ENCODE peak calls at places on chromosomes 5 and 9, in six cellular contexts. D is A549, U is IMR-90, X is GM12878, O is K562, F is HepG2. J is an unnamed sample.

GRCh38 chr5:42991477-42992034 is 48.6 kb downstream of the ANXA2R start:
- DNase-seq in D (no peak), U (peak; percentile 24), X (no peak), O (no peak), F (no peak), J (no peak)

GRCh38 chr9:93461810-93462209 is 8.4 kb upstream of the FAM120AOS start:
- DNase-seq in D (no peak), U (no peak), X (no peak), O (no peak), F (no peak), J (no peak)

GRCh38 chr9:106622148-106622547 is 240.8 kb upstream of the ZNF462 start:
- DNase-seq in D (no peak), U (no peak), X (no peak), O (no peak), F (no peak), J (no peak)

GRCh38 chr9:94768766-94769165 is 42.3 kb downstream of the AOPEP start:
- DNase-seq in D (no peak), U (peak; percentile 53), X (no peak), O (no peak), F (no peak), J (no peak)

GRCh38 chr9:127065592-127065991 is 56.8 kb downstream of the ANGPTL2 start:
- DNase-seq in D (no peak), U (peak; percentile 96), X (no peak), O (no peak), F (no peak), J (no peak)

GRCh38 chr5:52521236-52521635 is 266.5 kb upstream of the ITGA1 start:
- DNase-seq in D (no peak), U (no peak), X (no peak), O (no peak), F (no peak), J (no peak)

GRCh38 chr9:129027685-129028191 is 393 bp downstream of the SH3GLB2 start:
- DNase-seq in D (peak; percentile 44), U (no peak), X (no peak), O (peak; percentile 63), F (peak; percentile 24), J (peak; percentile 49)

GRCh38 chr5:53419247-53419646 is 61.2 kb upstream of the FST start:
- DNase-seq in D (no peak), U (peak; percentile 93), X (no peak), O (no peak), F (no peak), J (no peak)

GRCh38 chr5:65721050-65721774 is 697 bp downstream of the SGTB start:
- DNase-seq in D (peak; percentile 45), U (peak; percentile 83), X (no peak), O (peak; percentile 16), F (peak; percentile 66), J (peak; percentile 51)

GRCh38 chr5:81750308-81751008 is 439 bp downstream of the SSBP2 start:
- DNase-seq in D (peak; percentile 26), U (no peak), X (no peak), O (no peak), F (no peak), J (peak; percentile 17)

GRCh38 chr5:80959768-80960442 is at the start of gene RASGRF2:
- DNase-seq in D (no peak), U (peak; percentile 44), X (no peak), O (no peak), F (peak; percentile 76), J (peak; percentile 67)

GRCh38 chr5:97297063-97297715 is 114.1 kb upstream of the RIOK2 start:
- DNase-seq in D (no peak), U (peak; percentile 23), X (peak; percentile 11), O (no peak), F (peak; percentile 70), J (peak; percentile 35)

GRCh38 chr9:132162764-132163456 is 1.1 kb downstream of the NTNG2 start:
- DNase-seq in D (no peak), U (no peak), X (no peak), O (no peak), F (no peak), J (no peak)

GRCh38 chr5:81023261-81024015 is 63.3 kb downstream of the RASGRF2 start:
- DNase-seq in D (no peak), U (no peak), X (no peak), O (no peak), F (no peak), J (no peak)

GRCh38 chr9:35656841-35657326 is 935 bp downstream of the RMRP start:
- DNase-seq in D (no peak), U (no peak), X (no peak), O (no peak), F (no peak), J (no peak)

GRCh38 chr9:115590016-115590415 is 472.1 kb upstream of the TNC start:
- DNase-seq in D (peak; percentile 12), U (peak; percentile 97), X (no peak), O (no peak), F (no peak), J (no peak)

GRCh38 chr5:111134080-111134479 is 41.9 kb downstream of the WDR36 start:
- DNase-seq in D (no peak), U (peak; percentile 73), X (no peak), O (no peak), F (no peak), J (no peak)

GRCh38 chr5:37494756-37495155 is 115.6 kb downstream of the WDR70 start:
- DNase-seq in D (no peak), U (no peak), X (no peak), O (no peak), F (no peak), J (no peak)

GRCh38 chr5:37495210-37495609 is 116.1 kb downstream of the WDR70 start:
- DNase-seq in D (no peak), U (peak; percentile 39), X (no peak), O (no peak), F (peak; percentile 2), J (no peak)

GRCh38 chr5:37496902-37497445 is 117.9 kb downstream of the WDR70 start:
- DNase-seq in D (no peak), U (no peak), X (no peak), O (no peak), F (no peak), J (no peak)

GRCh38 chr5:37492778-37493555 is 113.8 kb downstream of the WDR70 start:
- DNase-seq in D (no peak), U (no peak), X (no peak), O (no peak), F (no peak), J (no peak)

GRCh38 chr5:37495668-37496067 is 116.5 kb downstream of the WDR70 start:
- DNase-seq in D (no peak), U (peak; percentile 89), X (no peak), O (no peak), F (no peak), J (no peak)
- TF ChIP-seq BHLHE40 in D (no peak), U (no peak), X (no peak), O (no peak), F (no peak), J (no peak)

DNA sequence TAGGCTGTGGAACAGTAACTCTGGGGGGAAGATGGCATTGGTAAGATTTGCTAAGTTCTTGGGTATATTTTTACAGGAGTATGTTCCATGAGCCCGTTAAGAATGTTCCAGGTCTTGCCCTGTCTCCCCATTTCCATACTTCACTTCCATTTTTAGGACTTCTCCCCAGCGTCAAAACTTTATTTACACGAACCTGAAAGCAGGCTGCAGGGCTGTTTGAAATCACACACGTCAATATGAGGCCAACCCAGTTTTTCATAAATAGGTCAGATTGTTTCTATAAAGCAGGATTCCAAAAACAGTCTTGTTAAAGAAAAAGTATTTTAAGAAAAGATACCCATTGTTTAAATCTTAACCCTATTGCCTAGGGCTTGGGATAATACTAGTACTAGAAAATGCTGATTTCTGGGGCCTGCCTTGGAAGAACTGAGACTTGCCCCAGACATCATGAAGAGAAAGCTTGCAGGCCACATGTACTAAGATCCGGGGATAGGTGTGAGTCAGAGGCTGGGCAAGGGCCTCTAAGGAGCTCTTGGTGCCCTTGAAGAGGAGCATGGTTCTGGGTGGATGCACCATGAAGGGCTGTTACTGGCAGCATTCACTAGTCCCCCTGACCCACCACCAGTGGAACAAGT is 24.2 kb downstream of the TRIO start:
- DNase-seq in D (no peak), U (peak; percentile 70), X (no peak), O (no peak), F (no peak), J (no peak)
- TF ChIP-seq BHLHE40 in D (no peak), U (no peak), X (no peak), O (no peak), F (no peak), J (no peak)

GRCh38 chr9:130430734-130431535 is 13.8 kb upstream of the ASS1 start:
- DNase-seq in D (no peak), U (no peak), X (no peak), O (no peak), F (no peak), J (no peak)
- TF ChIP-seq BHLHE40 in D (no peak), U (no peak), X (no peak), O (no peak), F (no peak), J (no peak)

GRCh38 chr9:114116061-114116747 is 17.1 kb upstream of the KIF12 start:
- DNase-seq in D (no peak), U (no peak), X (no peak), O (no peak), F (no peak), J (no peak)
- TF ChIP-seq BHLHE40 in D (no peak), U (no peak), X (no peak), O (no peak), F (peak; percentile 66), J (no peak)

GRCh38 chr5:40831346-40832210 is 3.4 kb downstream of the RPL37 start:
- DNase-seq in D (no peak), U (peak; percentile 28), X (no peak), O (no peak), F (no peak), J (no peak)

GRCh38 chr5:40832345-40832744 is 2.7 kb downstream of the RPL37 start:
- DNase-seq in D (no peak), U (peak; percentile 30), X (no peak), O (no peak), F (no peak), J (no peak)

GRCh38 chr5:40834849-40835787 is at the start of gene RPL37:
- DNase-seq in D (peak; percentile 94), U (peak; percentile 97), X (peak; percentile 87), O (peak; percentile 93), F (peak; percentile 94), J (peak; percentile 92)

GRCh38 chr5:40833712-40834229 is 1.3 kb downstream of the RPL37 start:
- DNase-seq in D (no peak), U (no peak), X (no peak), O (no peak), F (no peak), J (no peak)

GRCh38 chr5:40834391-40834848 is 602 bp downstream of the RPL37 start:
- DNase-seq in D (no peak), U (peak; percentile 33), X (no peak), O (no peak), F (no peak), J (no peak)
- TF ChIP-seq BHLHE40 in D (no peak), U (no peak), X (no peak), O (no peak), F (no peak), J (no peak)

GRCh38 chr5:151459680-151460079 is 12.3 kb downstream of the SLC36A1 start:
- DNase-seq in D (no peak), U (peak; percentile 58), X (no peak), O (no peak), F (no peak), J (no peak)
- TF ChIP-seq BHLHE40 in D (no peak), U (no peak), X (no peak), O (no peak), F (no peak), J (no peak)